ENCODE peak calls at places on chromosomes 5 and 9, in six cellular contexts. One of them, this sample, is unnamed.

GRCh38 chr5:137218471-137218870 is 280.7 kb downstream of the SPOCK1 start:
- DNase-seq in fibroblast of mammary gland: peak
- DNase-seq in GM18507: no peak
- DNase-seq in pons: peak
- DNase-seq in dorsolateral prefrontal cortex: no peak
- DNase-seq in amniotic epithelial cell: no peak
- DNase-seq in this sample: no peak

GRCh38 chr9:93669116-93669957 is 93.0 kb downstream of the PHF2 start:
- DNase-seq in dorsolateral prefrontal cortex: peak
- DNase-seq in pons: no peak
- DNase-seq in GM18507: no peak
- DNase-seq in amniotic epithelial cell: no peak
- DNase-seq in fibroblast of mammary gland: no peak
- DNase-seq in this sample: no peak

GRCh38 chr9:4145482-4145881 is 154.4 kb downstream of the GLIS3 start:
- DNase-seq in amniotic epithelial cell: no peak
- DNase-seq in pons: no peak
- DNase-seq in dorsolateral prefrontal cortex: no peak
- DNase-seq in GM18507: no peak
- DNase-seq in fibroblast of mammary gland: no peak
- DNase-seq in this sample: no peak

GRCh38 chr9:78962186-78962585 is 609.6 kb upstream of the TLE4 start:
- DNase-seq in GM18507: no peak
- DNase-seq in amniotic epithelial cell: no peak
- DNase-seq in pons: no peak
- DNase-seq in dorsolateral prefrontal cortex: no peak
- DNase-seq in fibroblast of mammary gland: no peak
- DNase-seq in this sample: no peak

GRCh38 chr9:105150991-105151685 is 93.3 kb upstream of the SLC44A1 start:
- DNase-seq in fibroblast of mammary gland: peak
- DNase-seq in GM18507: no peak
- DNase-seq in pons: no peak
- DNase-seq in amniotic epithelial cell: peak
- DNase-seq in dorsolateral prefrontal cortex: no peak
- DNase-seq in this sample: peak

GRCh38 chr5:175002128-175002527 is 277.7 kb downstream of the MSX2 start:
- DNase-seq in GM18507: no peak
- DNase-seq in dorsolateral prefrontal cortex: no peak
- DNase-seq in pons: peak
- DNase-seq in fibroblast of mammary gland: no peak
- DNase-seq in amniotic epithelial cell: no peak
- DNase-seq in this sample: no peak

GRCh38 chr9:95373765-95374435 is 56.4 kb upstream of the FANCC start:
- DNase-seq in fibroblast of mammary gland: no peak
- DNase-seq in pons: no peak
- DNase-seq in GM18507: no peak
- DNase-seq in amniotic epithelial cell: no peak
- DNase-seq in dorsolateral prefrontal cortex: no peak
- DNase-seq in this sample: no peak

GRCh38 chr5:103428411-103428871 is 134.1 kb downstream of the NUDT12 start:
- DNase-seq in dorsolateral prefrontal cortex: no peak
- DNase-seq in fibroblast of mammary gland: no peak
- DNase-seq in pons: peak
- DNase-seq in amniotic epithelial cell: peak
- DNase-seq in GM18507: no peak
- DNase-seq in this sample: peak

GRCh38 chr5:138032028-138032571 is 779 bp downstream of the FAM13B start:
- DNase-seq in amniotic epithelial cell: no peak
- DNase-seq in GM18507: peak
- DNase-seq in pons: peak
- DNase-seq in fibroblast of mammary gland: peak
- DNase-seq in dorsolateral prefrontal cortex: peak
- DNase-seq in this sample: peak

GRCh38 chr9:133969681-133970580 is 22.2 kb downstream of the VAV2 start:
- DNase-seq in amniotic epithelial cell: no peak
- DNase-seq in GM18507: no peak
- DNase-seq in fibroblast of mammary gland: no peak
- DNase-seq in pons: no peak
- DNase-seq in dorsolateral prefrontal cortex: no peak
- DNase-seq in this sample: no peak

GRCh38 chr5:39948867-39949468 is 524.2 kb upstream of the DAB2 start:
- DNase-seq in dorsolateral prefrontal cortex: no peak
- DNase-seq in fibroblast of mammary gland: peak
- DNase-seq in pons: peak
- DNase-seq in amniotic epithelial cell: peak
- DNase-seq in GM18507: peak
- DNase-seq in this sample: peak

GRCh38 chr5:153749941-153750340 is 259.5 kb downstream of the GRIA1 start:
- DNase-seq in amniotic epithelial cell: no peak
- DNase-seq in pons: no peak
- DNase-seq in GM18507: no peak
- DNase-seq in dorsolateral prefrontal cortex: peak
- DNase-seq in fibroblast of mammary gland: peak
- DNase-seq in this sample: no peak

GRCh38 chr9:124386201-124386600 is 29.0 kb downstream of the PSMB7 start:
- DNase-seq in GM18507: no peak
- DNase-seq in dorsolateral prefrontal cortex: no peak
- DNase-seq in fibroblast of mammary gland: no peak
- DNase-seq in pons: no peak
- DNase-seq in amniotic epithelial cell: peak
- DNase-seq in this sample: peak

GRCh38 chr9:106350777-106351176 is 512.2 kb upstream of the ZNF462 start:
- DNase-seq in pons: no peak
- DNase-seq in fibroblast of mammary gland: no peak
- DNase-seq in dorsolateral prefrontal cortex: no peak
- DNase-seq in GM18507: no peak
- DNase-seq in amniotic epithelial cell: no peak
- DNase-seq in this sample: no peak

GRCh38 chr9:101592788-101593187 is 2.0 kb downstream of the PPP3R2 start:
- DNase-seq in fibroblast of mammary gland: no peak
- DNase-seq in dorsolateral prefrontal cortex: no peak
- DNase-seq in amniotic epithelial cell: no peak
- DNase-seq in GM18507: no peak
- DNase-seq in pons: no peak
- DNase-seq in this sample: no peak

GRCh38 chr5:59682542-59682941 is 211.0 kb downstream of the PDE4D start:
- DNase-seq in amniotic epithelial cell: no peak
- DNase-seq in fibroblast of mammary gland: no peak
- DNase-seq in GM18507: no peak
- DNase-seq in dorsolateral prefrontal cortex: no peak
- DNase-seq in pons: no peak
- DNase-seq in this sample: no peak

GRCh38 chr9:134475051-134475790 is 149.0 kb downstream of the RXRA start:
- DNase-seq in amniotic epithelial cell: peak
- DNase-seq in pons: no peak
- DNase-seq in dorsolateral prefrontal cortex: no peak
- DNase-seq in GM18507: no peak
- DNase-seq in fibroblast of mammary gland: peak
- DNase-seq in this sample: peak

GRCh38 chr5:94969174-94969573 is 315.7 kb downstream of the MCTP1 start:
- DNase-seq in amniotic epithelial cell: peak
- DNase-seq in GM18507: no peak
- DNase-seq in pons: no peak
- DNase-seq in fibroblast of mammary gland: peak
- DNase-seq in dorsolateral prefrontal cortex: no peak
- DNase-seq in this sample: peak

GRCh38 chr5:17190242-17190778 is 27.1 kb upstream of the BASP1 start:
- DNase-seq in dorsolateral prefrontal cortex: no peak
- DNase-seq in GM18507: peak
- DNase-seq in amniotic epithelial cell: peak
- DNase-seq in fibroblast of mammary gland: peak
- DNase-seq in pons: peak
- DNase-seq in this sample: peak

GRCh38 chr5:34500236-34500836 is 155.8 kb upstream of the RAI14 start:
- DNase-seq in fibroblast of mammary gland: peak
- DNase-seq in amniotic epithelial cell: peak
- DNase-seq in GM18507: no peak
- DNase-seq in pons: no peak
- DNase-seq in dorsolateral prefrontal cortex: no peak
- DNase-seq in this sample: no peak

GRCh38 chr5:63245271-63245670 is 666.7 kb downstream of the LRRC70 start:
- DNase-seq in dorsolateral prefrontal cortex: no peak
- DNase-seq in amniotic epithelial cell: peak
- DNase-seq in GM18507: no peak
- DNase-seq in pons: no peak
- DNase-seq in fibroblast of mammary gland: peak
- DNase-seq in this sample: no peak

GRCh38 chr9:91001146-91001611 is 199.6 kb downstream of the SYK start:
- DNase-seq in fibroblast of mammary gland: peak
- DNase-seq in amniotic epithelial cell: peak
- DNase-seq in dorsolateral prefrontal cortex: no peak
- DNase-seq in pons: no peak
- DNase-seq in GM18507: no peak
- DNase-seq in this sample: peak

GRCh38 chr9:84778537-84778936 is 109.0 kb downstream of the NTRK2 start:
- DNase-seq in pons: no peak
- DNase-seq in amniotic epithelial cell: no peak
- DNase-seq in GM18507: no peak
- DNase-seq in fibroblast of mammary gland: no peak
- DNase-seq in dorsolateral prefrontal cortex: peak
- DNase-seq in this sample: no peak

GRCh38 chr5:61942462-61943049 is 363.4 kb upstream of the KIF2A start:
- DNase-seq in dorsolateral prefrontal cortex: no peak
- DNase-seq in pons: no peak
- DNase-seq in fibroblast of mammary gland: no peak
- DNase-seq in amniotic epithelial cell: no peak
- DNase-seq in GM18507: no peak
- DNase-seq in this sample: no peak

GRCh38 chr5:148849461-148849860 is 23.1 kb downstream of the ADRB2 start:
- DNase-seq in GM18507: no peak
- DNase-seq in fibroblast of mammary gland: no peak
- DNase-seq in dorsolateral prefrontal cortex: no peak
- DNase-seq in amniotic epithelial cell: no peak
- DNase-seq in pons: no peak
- DNase-seq in this sample: no peak

GRCh38 chr5:96149546-96149945 is 187.9 kb upstream of the ELL2 start:
- DNase-seq in amniotic epithelial cell: no peak
- DNase-seq in fibroblast of mammary gland: no peak
- DNase-seq in GM18507: no peak
- DNase-seq in dorsolateral prefrontal cortex: no peak
- DNase-seq in pons: peak
- DNase-seq in this sample: peak

GRCh38 chr5:7272408-7272807 is 123.5 kb upstream of the ADCY2 start:
- DNase-seq in GM18507: no peak
- DNase-seq in pons: no peak
- DNase-seq in dorsolateral prefrontal cortex: no peak
- DNase-seq in fibroblast of mammary gland: no peak
- DNase-seq in amniotic epithelial cell: no peak
- DNase-seq in this sample: no peak

GRCh38 chr5:6733411-6734242 is 20.4 kb downstream of the TENT4A start:
- DNase-seq in dorsolateral prefrontal cortex: no peak
- DNase-seq in fibroblast of mammary gland: peak
- DNase-seq in pons: no peak
- DNase-seq in GM18507: no peak
- DNase-seq in amniotic epithelial cell: peak
- DNase-seq in this sample: peak